ENCODE peak calls at places on chromosomes 16 and 17, in four cellular contexts. K, E, G and J are unnamed samples.

GRCh38 chr16:56815721-56816120 is 49.3 kb upstream of the SLC12A3 start:
- DNase-seq in K (no peak), E (no peak), G (no peak), J (no peak)

GRCh38 chr16:20774703-20775362 is 11.0 kb downstream of the ACSM3 start:
- DNase-seq in K (peak; percentile 60), E (no peak), G (peak; percentile 62), J (peak; percentile 71)

GRCh38 chr17:72977768-72978417 is 114.6 kb downstream of the SLC39A11 start:
- DNase-seq in K (peak; percentile 24), E (no peak), G (no peak), J (peak; percentile 69)

GRCh38 chr16:72464597-72465368 is 292.8 kb upstream of the PMFBP1 start:
- DNase-seq in K (no peak), E (no peak), G (no peak), J (no peak)

GRCh38 chr17:4513113-4514032 is 14.7 kb downstream of the SPNS2 start:
- DNase-seq in K (no peak), E (no peak), G (no peak), J (no peak)

GRCh38 chr17:9419932-9420453 is 155.6 kb downstream of the STX8 start:
- DNase-seq in K (no peak), E (no peak), G (no peak), J (peak; percentile 50)

GRCh38 chr17:4073983-4074830 is 68.6 kb downstream of the ZZEF1 start:
- DNase-seq in K (peak; percentile 10), E (no peak), G (no peak), J (no peak)

GRCh38 chr17:49018116-49018612 is 21.0 kb downstream of the IGF2BP1 start:
- DNase-seq in K (no peak), E (no peak), G (no peak), J (no peak)

GRCh38 chr16:62149646-62150045 is 113.4 kb upstream of the CDH8 start:
- DNase-seq in K (no peak), E (no peak), G (no peak), J (peak; percentile 1)

GRCh38 chr16:17224859-17225258 is 245.9 kb downstream of the XYLT1 start:
- DNase-seq in K (peak; percentile 94), E (no peak), G (peak; percentile 72), J (peak; percentile 4)

GRCh38 chr17:15270628-15271381 is 5.7 kb upstream of the PMP22 start:
- DNase-seq in K (no peak), E (no peak), G (no peak), J (no peak)

GRCh38 chr16:76114681-76115080 is 162.5 kb upstream of the CNTNAP4 start:
- DNase-seq in K (peak; percentile 57), E (no peak), G (no peak), J (no peak)

GRCh38 chr16:66717776-66718175 is 21.2 kb upstream of the CMTM4 start:
- DNase-seq in K (no peak), E (no peak), G (no peak), J (no peak)

GRCh38 chr16:75244225-75244792 is 7.1 kb downstream of the BCAR1 start:
- DNase-seq in K (peak; percentile 66), E (no peak), G (peak; percentile 74), J (no peak)

GRCh38 chr17:74525781-74526288 is 5.4 kb downstream of the CD300LB start:
- DNase-seq in K (no peak), E (no peak), G (no peak), J (no peak)

GRCh38 chr17:35244345-35245195 is 1.7 kb downstream of the SLFN5 start:
- DNase-seq in K (peak; percentile 87), E (peak; percentile 76), G (peak; percentile 79), J (peak; percentile 91)

GRCh38 chr16:84418056-84418849 is 49.9 kb downstream of the ATP2C2 start:
- DNase-seq in K (no peak), E (no peak), G (no peak), J (no peak)